ENCODE peak calls at places on chromosomes 5 and 9, in four cellular contexts. B is uterus; L is gastrocnemius medialis; P is CD8-positive, alpha-beta memory T cell. Z is an unnamed sample. For H3K4me1, the result is how much of the 10 kb centered on the place peaks cover.

GRCh38 chr5:44385236-44385940 is 3.8 kb downstream of the FGF10 start:
- DNase-seq in L (no peak), B (no peak), P (no peak), Z (no peak)

GRCh38 chr9:35811364-35812024 is 568 bp downstream of the SPAG8 start:
- DNase-seq in L (no peak), B (no peak), P (no peak), Z (peak)

GRCh38 chr5:132090107-132090506 is 16.5 kb downstream of the CSF2 start:
- DNase-seq in L (no peak), B (no peak), P (no peak), Z (no peak)

GRCh38 chr9:104258289-104259045 is 164.4 kb downstream of the SMC2 start:
- DNase-seq in L (no peak), P (no peak), B (no peak), Z (no peak)

GRCh38 chr5:108818613-108819272 is 71.0 kb downstream of the FER start:
- DNase-seq in L (no peak), B (no peak), P (no peak), Z (no peak)

GRCh38 chr5:144390133-144390532 is 219.5 kb downstream of the KCTD16 start:
- DNase-seq in L (no peak), P (no peak), B (no peak), Z (no peak)

GRCh38 chr5:32833621-32834102 is 122.5 kb downstream of the NPR3 start:
- DNase-seq in B (no peak), P (no peak), L (no peak), Z (no peak)

GRCh38 chr5:36593867-36594266 is 12.5 kb upstream of the SLC1A3 start:
- DNase-seq in L (no peak), B (no peak), P (no peak), Z (no peak)

GRCh38 chr9:13952906-13953305 is 361.0 kb downstream of the NFIB start:
- DNase-seq in L (no peak), P (no peak), B (no peak), Z (no peak)

GRCh38 chr5:109324941-109325340 is 84.8 kb downstream of the PJA2 start:
- DNase-seq in B (peak), L (no peak), P (no peak), Z (no peak)

GRCh38 chr5:159456722-159457462 is 126.6 kb upstream of the IL12B start:
- DNase-seq in B (no peak), P (no peak), L (no peak), Z (no peak)

GRCh38 chr5:52041843-52042242 is 658.6 kb downstream of the ISL1 start:
- DNase-seq in L (no peak), P (no peak), B (no peak), Z (no peak)

GRCh38 chr9:132078369-132079356 is 1.0 kb downstream of the MED27 start:
- DNase-seq in L (no peak), P (peak), B (peak), Z (no peak)

GRCh38 chr9:113349434-113350337 is at the start of gene BSPRY:
- DNase-seq in L (no peak), P (peak), B (no peak), Z (no peak)

GRCh38 chr9:132498811-132499210 is 83.6 kb upstream of the BARHL1 start:
- DNase-seq in P (no peak), L (no peak), B (no peak), Z (no peak)

GRCh38 chr9:73780916-73781315 is 629.3 kb downstream of the ANXA1 start:
- DNase-seq in B (no peak), L (no peak), P (no peak), Z (no peak)

GRCh38 chr9:117704024-117704575 is at the start of gene TLR4:
- DNase-seq in L (peak), P (no peak), B (peak), Z (peak)

GRCh38 chr9:136576269-136576626 is 30.4 kb upstream of the NOTCH1 start:
- DNase-seq in B (no peak), P (no peak), L (no peak), Z (no peak)

GRCh38 chr9:14247577-14247976 is 66.4 kb downstream of the NFIB start:
- DNase-seq in L (no peak), P (no peak), B (no peak), Z (no peak)

GRCh38 chr5:15333091-15333490 is 166.9 kb upstream of the FBXL7 start:
- DNase-seq in B (no peak), L (no peak), P (no peak), Z (no peak)

GRCh38 chr9:133769511-133770075 is 31.4 kb upstream of the SARDH start:
- DNase-seq in B (peak), P (no peak), L (no peak), Z (peak)

GRCh38 chr5:77758141-77758938 is 17.8 kb downstream of the TBCA start:
- DNase-seq in B (no peak), P (no peak), L (no peak), Z (no peak)

GRCh38 chr5:30501065-30501464 is 692.4 kb upstream of the CDH6 start:
- DNase-seq in L (no peak), P (no peak), B (no peak), Z (no peak)

GRCh38 chr5:53167836-53168235 is 58.3 kb upstream of the MOCS2 start:
- DNase-seq in B (peak), L (peak), P (no peak), Z (peak)

GRCh38 chr9:74645007-74645639 is 148.0 kb downstream of the RORB start:
- DNase-seq in L (no peak), P (no peak), B (no peak), Z (no peak)

GRCh38 chr5:100900142-100900795 is 2.8 kb downstream of the ST8SIA4 start:
- DNase-seq in L (no peak), B (no peak), P (peak), Z (peak)

GRCh38 chr9:126673689-126674364 is 60.1 kb downstream of the LMX1B start:
- DNase-seq in L (no peak), B (no peak), P (no peak), Z (no peak)

GRCh38 chr5:124979174-124979573 is 232.7 kb upstream of the ZNF608 start:
- DNase-seq in L (no peak), B (no peak), P (no peak), Z (no peak)

DNA sequence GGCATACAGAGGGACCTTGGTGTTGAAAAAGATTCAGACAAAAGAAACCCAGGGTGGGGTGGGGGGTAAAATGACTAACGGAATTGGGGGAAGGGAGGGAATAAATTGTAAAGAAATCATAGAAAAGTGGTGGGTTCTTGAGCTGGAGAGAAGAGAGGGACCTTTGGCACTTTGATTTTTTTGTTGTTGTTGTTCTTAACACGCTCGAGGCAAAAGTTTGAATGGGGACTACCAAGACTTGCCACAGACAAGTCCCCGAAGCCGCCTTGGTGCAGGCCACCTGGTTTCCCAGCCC is 616 bp downstream of the VCAN start:
- DNase-seq in B (no peak), P (no peak), L (no peak), Z (no peak)
- H3K27ac ChIP-seq in B (peak), P (no peak), L (peak), Z (peak)

GRCh38 chr9:98120476-98120875 is 1.5 kb upstream of the TRIM14 start:
- DNase-seq in B (no peak), L (no peak), P (no peak), Z (no peak)
- H3K4me1 ChIP-seq in B (under half), L (under half), P (under half), Z (under half)

GRCh38 chr5:83145241-83145640 is 67.9 kb downstream of the XRCC4 start:
- DNase-seq in P (no peak), L (no peak), B (no peak), Z (no peak)
- H3K27ac ChIP-seq in P (no peak), L (no peak), B (no peak), Z (no peak)

DNA sequence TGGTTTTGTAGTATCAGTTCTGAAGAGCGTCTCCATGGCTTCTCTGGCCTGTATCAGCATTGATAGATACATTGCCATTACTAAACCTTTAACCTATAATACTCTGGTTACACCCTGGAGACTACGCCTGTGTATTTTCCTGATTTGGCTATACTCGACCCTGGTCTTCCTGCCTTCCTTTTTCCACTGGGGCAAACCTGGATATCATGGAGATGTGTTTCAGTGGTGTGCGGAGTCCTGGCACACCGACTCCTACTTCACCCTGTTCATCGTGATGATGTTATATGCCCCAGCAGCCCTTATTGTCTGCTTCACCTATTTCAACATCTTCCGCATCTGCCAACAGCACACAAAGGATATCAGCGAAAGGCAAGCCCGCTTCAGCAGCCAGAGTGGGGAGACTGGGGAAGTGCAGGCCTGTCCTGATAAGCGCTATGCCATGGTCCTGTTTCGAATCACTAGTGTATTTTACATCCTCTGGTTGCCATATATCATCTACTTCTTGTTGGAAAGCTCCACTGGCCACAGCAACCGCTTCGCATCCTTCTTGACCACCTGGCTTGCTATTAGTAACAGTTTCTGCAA is 1.5 kb downstream of the GPR21 start:
- DNase-seq in P (no peak), B (no peak), L (no peak), Z (no peak)
- H3K4me1 ChIP-seq in P (under half), B (under half), L (half or more), Z (under half)

DNA sequence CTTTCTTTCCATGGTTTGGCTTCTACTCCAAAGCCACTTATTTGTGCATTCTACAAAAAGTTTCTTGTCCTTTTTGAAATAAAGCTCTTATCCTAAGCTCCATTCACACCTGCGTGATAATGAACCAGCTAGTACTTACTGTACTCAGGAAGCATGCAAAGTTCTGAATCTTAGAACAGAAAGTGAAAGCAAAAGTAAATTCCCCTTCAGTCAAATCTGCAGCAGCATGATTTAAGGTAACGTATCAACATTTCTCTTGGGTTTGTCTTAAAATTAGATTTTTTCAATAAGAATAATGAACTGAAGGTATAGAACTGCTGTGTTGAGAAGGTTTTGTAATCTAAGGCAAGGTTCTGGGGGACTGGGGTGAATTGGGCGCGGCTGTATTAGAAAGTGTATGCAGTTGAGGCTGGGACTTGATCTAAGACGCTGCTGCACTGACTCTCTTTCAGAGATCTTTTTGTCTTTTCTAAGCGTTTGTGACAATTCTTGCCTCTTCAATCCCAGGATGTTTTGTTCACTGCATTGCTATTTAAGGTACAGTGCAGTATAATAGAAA is at the start of gene ERAP2:
- DNase-seq in P (no peak), L (no peak), B (no peak), Z (no peak)
- H3K27ac ChIP-seq in P (peak), L (peak), B (peak), Z (peak)

DNA sequence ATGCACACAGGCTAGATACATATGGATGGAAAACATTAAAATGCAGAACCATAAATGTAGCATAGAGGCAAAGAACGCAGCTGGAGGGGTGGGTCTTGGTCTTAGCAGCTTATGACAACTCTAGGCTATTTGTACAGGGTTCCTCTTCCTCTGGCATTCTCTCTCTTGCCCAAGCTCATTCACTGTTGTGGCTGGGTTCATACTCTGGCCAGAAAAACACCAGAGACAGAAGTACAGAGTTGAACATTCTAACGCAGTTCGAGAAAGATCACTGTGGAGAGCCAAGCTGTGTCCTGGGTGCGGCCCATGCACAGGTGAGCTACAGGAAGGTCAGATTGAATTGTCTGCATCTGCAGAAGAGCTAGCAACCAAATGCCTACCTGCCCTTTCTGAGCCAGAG is 126.7 kb upstream of the DPYSL3 start:
- DNase-seq in P (no peak), B (no peak), L (no peak), Z (no peak)
- H3K4me1 ChIP-seq in P (under half), B (under half), L (under half), Z (under half)

GRCh38 chr9:20238921-20239320 is 383.4 kb downstream of the MLLT3 start:
- DNase-seq in B (no peak), P (no peak), L (no peak), Z (no peak)

GRCh38 chr9:20240498-20240897 is 381.8 kb downstream of the MLLT3 start:
- DNase-seq in L (no peak), P (no peak), B (no peak), Z (no peak)

GRCh38 chr9:20242767-20243166 is 379.5 kb downstream of the MLLT3 start:
- DNase-seq in B (no peak), P (no peak), L (no peak), Z (no peak)

GRCh38 chr9:20243866-20244647 is 378.2 kb downstream of the MLLT3 start:
- DNase-seq in L (no peak), P (no peak), B (no peak), Z (no peak)
- H3K27ac ChIP-seq in L (no peak), P (no peak), B (no peak), Z (no peak)

GRCh38 chr5:4647955-4648354 is 492.2 kb upstream of the ADAMTS16 start:
- DNase-seq in B (no peak), P (no peak), L (no peak), Z (no peak)
- H3K4me1 ChIP-seq in B (under half), P (under half), L (under half), Z (under half)